ENCODE peak calls at places on chromosomes 5 and 9, in five cellular contexts. B is OCI-M1; S is activated T-helper 1 cell treated with anti-CD3 and anti-CD28 coated beads, Interleukin-2, amount 50 U/mL, for 16 hours; J is GM12892; R is CD8-positive, alpha-beta memory T cell. T is an unnamed sample.
A peak's percentile ranks its signal among the peaks of the same experiment; 100 is the strongest.

GRCh38 chr9:121788686-121789366 is 137.4 kb downstream of the DAB2IP start:
- DNase-seq in B (no peak), S (no peak), J (no peak), R (no peak), T (no peak)

GRCh38 chr9:135069556-135070197 is 17.8 kb upstream of the OLFM1 start:
- DNase-seq in B (no peak), S (no peak), J (no peak), R (no peak), T (no peak)

GRCh38 chr5:1053391-1054017 is 44.9 kb downstream of the NKD2 start:
- DNase-seq in B (no peak), S (no peak), J (no peak), R (no peak), T (no peak)

GRCh38 chr5:24621809-24622208 is 23.0 kb downstream of the CDH10 start:
- DNase-seq in B (peak; percentile 77), S (no peak), J (no peak), R (no peak), T (no peak)

GRCh38 chr5:4947899-4948556 is 192.1 kb upstream of the ADAMTS16 start:
- DNase-seq in B (no peak), S (no peak), J (no peak), R (no peak), T (no peak)

GRCh38 chr5:72125931-72126620 is 18.8 kb downstream of the MAP1B start:
- DNase-seq in B (no peak), S (no peak), J (no peak), R (no peak), T (no peak)

GRCh38 chr5:109485030-109485429 is 75.3 kb upstream of the PJA2 start:
- DNase-seq in B (peak; percentile 42), S (no peak), J (no peak), R (no peak), T (no peak)

GRCh38 chr9:107584944-107585343 is 95.4 kb upstream of the KLF4 start:
- DNase-seq in B (no peak), S (no peak), J (no peak), R (no peak), T (no peak)

GRCh38 chr5:1199340-1199648 is 2.1 kb upstream of the SLC6A19 start:
- DNase-seq in B (no peak), S (no peak), J (no peak), R (no peak), T (no peak)

GRCh38 chr9:131960805-131961495 is 118.7 kb downstream of the MED27 start:
- DNase-seq in B (no peak), S (no peak), J (no peak), R (no peak), T (no peak)

GRCh38 chr5:125914471-125914870 is 508.7 kb upstream of the GRAMD2B start:
- DNase-seq in B (no peak), S (no peak), J (no peak), R (no peak), T (no peak)

GRCh38 chr5:157718529-157718928 is 12.7 kb upstream of the THG1L start:
- DNase-seq in B (peak; percentile 75), S (no peak), J (no peak), R (no peak), T (peak; percentile 4)

GRCh38 chr9:93580654-93581380 is 4.4 kb downstream of the PHF2 start:
- DNase-seq in B (no peak), S (no peak), J (no peak), R (no peak), T (no peak)

GRCh38 chr5:14201325-14202061 is 58.4 kb downstream of the TRIO start:
- DNase-seq in B (no peak), S (no peak), J (no peak), R (no peak), T (no peak)

GRCh38 chr5:14406554-14406849 is 175.1 kb upstream of the OTULINL start:
- DNase-seq in B (no peak), S (no peak), J (no peak), R (no peak), T (no peak)